ENCODE peak calls at places on chromosomes 5 and 9, in four cellular contexts. R, U, F and C are unnamed samples.

GRCh38 chr5:1827410-1828397 is 26.5 kb downstream of the NDUFS6 start:
- DNase-seq in R (peak; percentile 15), U (no peak), F (no peak), C (no peak)

GRCh38 chr9:81053298-81054025 is 635.9 kb downstream of the TLE1 start:
- DNase-seq in R (no peak), U (no peak), F (no peak), C (no peak)

GRCh38 chr5:366541-367357 is 45.2 kb downstream of the AHRR start:
- DNase-seq in R (no peak), U (no peak), F (no peak), C (no peak)

GRCh38 chr5:122077451-122078115 is 476 bp downstream of the LOX start:
- DNase-seq in R (peak; percentile 23), U (no peak), F (no peak), C (no peak)

GRCh38 chr5:32475338-32476097 is 31.0 kb upstream of the ZFR start:
- DNase-seq in R (no peak), U (no peak), F (no peak), C (no peak)

GRCh38 chr9:37363124-37363523 is 59.4 kb upstream of the GRHPR start:
- DNase-seq in R (no peak), U (no peak), F (no peak), C (no peak)

GRCh38 chr9:91395106-91395552 is 28.5 kb downstream of the NFIL3 start:
- DNase-seq in R (no peak), U (no peak), F (no peak), C (no peak)

GRCh38 chr9:131676431-131676972 is 63.4 kb downstream of the RAPGEF1 start:
- DNase-seq in R (peak; percentile 26), U (no peak), F (no peak), C (no peak)

GRCh38 chr5:8906303-8906967 is 639.4 kb downstream of the SEMA5A start:
- DNase-seq in R (no peak), U (no peak), F (no peak), C (no peak)

GRCh38 chr5:135012951-135013391 is 21.1 kb downstream of the PITX1 start:
- DNase-seq in R (no peak), U (no peak), F (no peak), C (no peak)

GRCh38 chr5:138763037-138763778 is 10.0 kb downstream of the CTNNA1 start:
- DNase-seq in R (no peak), U (no peak), F (no peak), C (no peak)

GRCh38 chr9:124770359-124771020 is 621 bp downstream of the NR6A1 start:
- DNase-seq in R (peak; percentile 15), U (no peak), F (no peak), C (no peak)

GRCh38 chr9:38435526-38435925 is 11.3 kb upstream of the IGFBPL1 start:
- DNase-seq in R (no peak), U (no peak), F (no peak), C (no peak)

GRCh38 chr9:123834907-123835562 is 94.9 kb downstream of the DENND1A start:
- DNase-seq in R (no peak), U (no peak), F (no peak), C (no peak)

GRCh38 chr5:154005648-154006047 is 33.1 kb downstream of the FAM114A2 start:
- DNase-seq in R (no peak), U (no peak), F (no peak), C (no peak)

GRCh38 chr5:116442095-116442534 is 132.5 kb downstream of the SEMA6A start:
- DNase-seq in R (no peak), U (no peak), F (peak; percentile 39), C (no peak)

GRCh38 chr5:43873791-43874190 is 270.8 kb downstream of the NNT start:
- DNase-seq in R (no peak), U (no peak), F (no peak), C (no peak)

GRCh38 chr9:127558581-127559246 is 53.4 kb upstream of the STXBP1 start:
- DNase-seq in R (no peak), U (no peak), F (no peak), C (no peak)